ENCODE peak calls at places on chromosomes 2 and 18, in four cellular contexts. One of them, this sample, is unnamed.

GRCh38 chr2:235868645-235869044 is 299.5 kb downstream of the GBX2 start:
- DNase-seq in fibroblast of the aortic adventitia: peak
- DNase-seq in tibial artery: no peak
- DNase-seq in skeletal muscle cell: no peak
- DNase-seq in this sample: no peak

GRCh38 chr2:171837736-171838135 is 56.3 kb downstream of the SLC25A12 start:
- DNase-seq in tibial artery: no peak
- DNase-seq in skeletal muscle cell: peak
- DNase-seq in fibroblast of the aortic adventitia: peak
- DNase-seq in this sample: no peak

GRCh38 chr2:147792966-147793617 is 51.7 kb upstream of the ACVR2A start:
- DNase-seq in fibroblast of the aortic adventitia: peak
- DNase-seq in skeletal muscle cell: peak
- DNase-seq in tibial artery: no peak
- DNase-seq in this sample: no peak

GRCh38 chr18:73235491-73235890 is 367.7 kb upstream of the NETO1 start:
- DNase-seq in skeletal muscle cell: peak
- DNase-seq in fibroblast of the aortic adventitia: peak
- DNase-seq in tibial artery: no peak
- DNase-seq in this sample: no peak

GRCh38 chr2:157233506-157233905 is 24.0 kb upstream of the GALNT5 start:
- DNase-seq in tibial artery: no peak
- DNase-seq in skeletal muscle cell: no peak
- DNase-seq in fibroblast of the aortic adventitia: peak
- DNase-seq in this sample: no peak

GRCh38 chr2:33321236-33321731 is 155.2 kb upstream of the RASGRP3 start:
- DNase-seq in tibial artery: no peak
- DNase-seq in fibroblast of the aortic adventitia: peak
- DNase-seq in skeletal muscle cell: no peak
- DNase-seq in this sample: no peak

GRCh38 chr18:44895176-44895798 is 214.6 kb downstream of the SETBP1 start:
- DNase-seq in skeletal muscle cell: no peak
- DNase-seq in tibial artery: peak
- DNase-seq in fibroblast of the aortic adventitia: peak
- DNase-seq in this sample: peak

GRCh38 chr2:26969089-26969844 is 1.2 kb upstream of the MAPRE3 start:
- DNase-seq in fibroblast of the aortic adventitia: no peak
- DNase-seq in skeletal muscle cell: no peak
- DNase-seq in tibial artery: no peak
- DNase-seq in this sample: no peak

GRCh38 chr2:30287857-30288513 is 56.7 kb downstream of the LBH start:
- DNase-seq in fibroblast of the aortic adventitia: no peak
- DNase-seq in skeletal muscle cell: no peak
- DNase-seq in tibial artery: no peak
- DNase-seq in this sample: no peak

GRCh38 chr2:223010641-223011040 is 41.3 kb upstream of the KCNE4 start:
- DNase-seq in skeletal muscle cell: peak
- DNase-seq in tibial artery: no peak
- DNase-seq in fibroblast of the aortic adventitia: peak
- DNase-seq in this sample: no peak

GRCh38 chr2:6290212-6290611 is 575.5 kb downstream of the CMPK2 start:
- DNase-seq in tibial artery: no peak
- DNase-seq in skeletal muscle cell: no peak
- DNase-seq in fibroblast of the aortic adventitia: no peak
- DNase-seq in this sample: no peak

GRCh38 chr2:36819090-36819711 is 122.7 kb downstream of the VIT start:
- DNase-seq in fibroblast of the aortic adventitia: no peak
- DNase-seq in skeletal muscle cell: no peak
- DNase-seq in tibial artery: no peak
- DNase-seq in this sample: no peak

GRCh38 chr2:184860744-184861143 is 262.4 kb downstream of the ZNF804A start:
- DNase-seq in fibroblast of the aortic adventitia: no peak
- DNase-seq in skeletal muscle cell: no peak
- DNase-seq in tibial artery: no peak
- DNase-seq in this sample: no peak

GRCh38 chr18:37385846-37386435 is 179.7 kb downstream of the CELF4 start:
- DNase-seq in fibroblast of the aortic adventitia: peak
- DNase-seq in skeletal muscle cell: no peak
- DNase-seq in tibial artery: no peak
- DNase-seq in this sample: no peak

GRCh38 chr2:5664197-5664728 is 27.9 kb upstream of the SOX11 start:
- DNase-seq in tibial artery: no peak
- DNase-seq in skeletal muscle cell: no peak
- DNase-seq in fibroblast of the aortic adventitia: no peak
- DNase-seq in this sample: no peak

GRCh38 chr2:45778720-45779171 is 127.3 kb downstream of the PRKCE start:
- DNase-seq in fibroblast of the aortic adventitia: peak
- DNase-seq in tibial artery: peak
- DNase-seq in skeletal muscle cell: no peak
- DNase-seq in this sample: peak

GRCh38 chr2:134976074-134976702 is 57.6 kb downstream of the CCNT2 start:
- DNase-seq in tibial artery: no peak
- DNase-seq in fibroblast of the aortic adventitia: no peak
- DNase-seq in skeletal muscle cell: no peak
- DNase-seq in this sample: no peak

GRCh38 chr2:208406474-208407451 is at the start of gene PTH2R:
- DNase-seq in tibial artery: no peak
- DNase-seq in fibroblast of the aortic adventitia: no peak
- DNase-seq in skeletal muscle cell: no peak
- DNase-seq in this sample: no peak
- H3K4me3 ChIP-seq in tibial artery: no peak
- H3K4me3 ChIP-seq in fibroblast of the aortic adventitia: peak
- H3K4me3 ChIP-seq in skeletal muscle cell: peak
- H3K4me3 ChIP-seq in this sample: peak

DNA sequence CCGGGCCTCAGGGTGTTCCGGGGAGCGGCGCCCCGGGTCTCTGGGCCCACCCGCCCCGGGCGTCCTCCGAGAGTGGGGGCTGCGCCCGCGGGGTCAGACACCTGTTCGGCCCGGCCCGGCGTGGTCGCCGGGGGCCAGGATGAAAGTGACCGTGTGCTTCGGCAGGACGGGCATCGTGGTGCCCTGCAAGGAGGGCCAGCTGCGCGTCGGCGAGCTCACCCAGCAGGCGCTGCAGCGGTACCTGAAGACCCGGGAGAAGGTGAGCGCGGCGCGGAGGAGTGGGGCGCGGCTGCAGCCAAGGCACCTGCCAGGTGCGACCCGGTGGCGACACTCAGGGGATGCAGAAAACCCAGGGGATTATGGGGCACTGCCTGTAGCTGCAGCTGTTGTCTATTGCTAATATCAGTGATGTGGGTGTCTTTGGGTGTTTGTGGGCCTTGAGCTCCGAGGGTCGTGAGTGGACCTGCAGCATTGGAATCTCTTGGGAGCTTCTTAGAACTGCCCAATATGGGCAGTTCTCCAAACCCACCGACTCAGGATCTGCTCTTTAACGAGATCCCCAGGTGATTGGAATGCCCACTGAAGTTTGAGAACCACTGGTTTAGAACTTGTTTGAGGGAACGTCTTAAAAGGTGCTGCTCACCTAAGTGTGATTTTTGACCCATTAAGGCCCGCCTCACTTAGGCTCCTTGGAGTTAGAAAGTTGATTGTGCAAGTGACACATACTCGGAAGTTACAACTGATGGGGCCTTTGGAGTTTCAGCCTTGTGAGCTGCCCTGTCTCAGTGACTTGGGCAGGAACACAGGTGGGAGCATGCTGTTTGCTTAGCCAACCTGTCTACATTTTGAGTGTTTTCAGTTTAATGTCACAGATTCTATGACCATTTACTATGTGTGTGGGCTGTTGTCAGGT is 842 bp downstream of the PARD3B start:
- DNase-seq in tibial artery: no peak
- DNase-seq in fibroblast of the aortic adventitia: no peak
- DNase-seq in skeletal muscle cell: no peak
- DNase-seq in this sample: peak
- H3K4me3 ChIP-seq in tibial artery: peak
- H3K4me3 ChIP-seq in fibroblast of the aortic adventitia: peak
- H3K4me3 ChIP-seq in skeletal muscle cell: peak
- H3K4me3 ChIP-seq in this sample: peak

GRCh38 chr2:178756343-178756742 is 50.9 kb downstream of the TTN start:
- DNase-seq in tibial artery: no peak
- DNase-seq in skeletal muscle cell: no peak
- DNase-seq in fibroblast of the aortic adventitia: peak
- DNase-seq in this sample: no peak
- H3K4me3 ChIP-seq in tibial artery: no peak
- H3K4me3 ChIP-seq in skeletal muscle cell: no peak
- H3K4me3 ChIP-seq in fibroblast of the aortic adventitia: no peak
- H3K4me3 ChIP-seq in this sample: no peak

DNA sequence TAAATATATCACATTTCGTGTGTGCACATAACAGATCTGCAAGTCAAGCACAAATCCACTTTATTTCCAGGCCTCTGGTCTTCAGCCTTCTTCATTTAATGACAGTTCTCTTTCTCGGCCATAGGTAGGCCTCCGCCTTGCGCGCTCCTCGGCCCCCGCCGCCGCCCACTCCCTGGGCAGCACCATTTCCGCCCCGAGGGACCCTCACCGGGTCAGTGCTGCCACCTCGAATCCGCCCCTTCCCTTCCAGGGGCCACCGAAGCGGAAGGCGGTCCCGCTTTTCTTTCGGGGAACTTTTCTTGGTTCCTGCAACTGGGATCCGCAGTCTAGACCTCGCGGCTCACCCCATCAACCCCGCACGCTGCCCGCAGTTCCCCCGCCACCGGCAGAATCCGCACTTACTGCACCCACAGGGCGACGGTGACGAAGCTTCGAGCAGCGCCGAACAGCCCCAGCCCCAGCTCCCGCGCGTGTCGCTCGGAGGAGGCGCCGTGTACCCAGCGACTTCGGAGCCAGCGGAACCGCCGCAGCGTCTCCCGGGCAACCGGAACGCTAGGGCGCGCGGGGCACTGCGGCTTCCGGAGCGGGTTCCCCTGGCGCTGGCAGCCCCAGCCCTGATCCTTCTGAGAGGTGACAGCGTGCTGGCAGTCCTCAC is at the start of gene CDKL4:
- DNase-seq in skeletal muscle cell: no peak
- DNase-seq in tibial artery: no peak
- DNase-seq in fibroblast of the aortic adventitia: no peak
- DNase-seq in this sample: no peak
- H3K4me3 ChIP-seq in skeletal muscle cell: peak
- H3K4me3 ChIP-seq in tibial artery: peak
- H3K4me3 ChIP-seq in fibroblast of the aortic adventitia: peak
- H3K4me3 ChIP-seq in this sample: no peak

DNA sequence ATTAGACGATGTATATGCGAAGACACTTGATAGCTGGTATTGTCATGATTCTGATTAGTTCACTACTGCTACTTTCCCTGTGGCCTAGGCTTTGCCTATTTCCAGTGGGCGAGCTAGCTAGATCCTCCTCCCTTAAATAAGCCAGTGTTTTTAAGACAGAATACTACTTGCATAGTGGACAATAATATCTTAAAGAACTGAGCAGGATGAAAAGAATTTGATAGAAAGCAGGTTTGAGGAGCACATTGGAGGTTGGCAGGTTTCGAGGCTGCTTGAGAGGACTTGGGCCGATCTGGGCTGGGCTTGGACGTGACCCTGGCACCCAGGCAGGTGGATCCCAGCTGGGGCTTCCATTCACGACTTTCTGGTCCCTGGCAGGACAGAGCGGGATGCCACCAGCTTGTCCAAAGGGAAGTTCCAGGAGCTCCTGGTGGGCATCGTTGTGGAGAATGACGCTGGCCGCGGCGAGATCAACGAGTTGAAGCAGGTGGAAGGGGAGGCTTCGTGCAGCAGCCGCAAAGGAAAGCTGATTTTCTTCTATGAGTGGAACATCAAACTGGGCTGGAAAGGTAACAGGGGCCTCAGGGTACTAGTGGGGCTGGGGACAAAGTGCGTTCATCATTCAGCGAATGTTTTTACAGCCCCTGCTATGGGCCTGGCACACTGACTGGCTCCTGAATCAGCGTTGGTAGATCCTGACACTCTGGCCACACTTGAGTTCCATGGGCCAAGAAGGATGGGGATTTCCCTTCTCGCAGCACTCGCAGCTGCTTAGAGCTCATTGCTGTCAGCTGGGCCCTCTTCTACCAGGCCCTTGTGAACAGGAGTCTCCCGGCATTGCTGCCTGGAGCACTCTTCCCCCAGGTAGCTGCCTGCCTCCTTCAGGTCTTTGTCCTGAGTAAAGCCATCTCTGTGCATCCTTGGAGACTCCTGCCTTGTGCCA is 16.9 kb downstream of the C2orf74 start:
- DNase-seq in tibial artery: no peak
- DNase-seq in skeletal muscle cell: no peak
- DNase-seq in fibroblast of the aortic adventitia: peak
- DNase-seq in this sample: no peak
- H3K4me3 ChIP-seq in tibial artery: peak
- H3K4me3 ChIP-seq in skeletal muscle cell: peak
- H3K4me3 ChIP-seq in fibroblast of the aortic adventitia: peak
- H3K4me3 ChIP-seq in this sample: peak